ENCODE peak calls at places on chromosome X, in four cellular contexts. U, R, F and N are unnamed samples.

GRCh38 chrX:30275498-30275897 is 28.6 kb downstream of the MAGEB1 start:
- DNase-seq in R (no peak), F (no peak), U (no peak), N (no peak)

GRCh38 chrX:150184487-150184886 is 178.6 kb upstream of the MAMLD1 start:
- DNase-seq in U (no peak), F (no peak), R (no peak), N (no peak)

GRCh38 chrX:153739754-153740486 is 15.3 kb downstream of the ABCD1 start:
- DNase-seq in R (peak; percentile 46), F (no peak), U (no peak), N (no peak)

GRCh38 chrX:54933150-54933826 is 12.7 kb downstream of the TRO start:
- DNase-seq in U (no peak), R (no peak), F (no peak), N (no peak)

GRCh38 chrX:120514236-120514635 is 45.1 kb upstream of the LAMP2 start:
- DNase-seq in F (no peak), U (no peak), R (no peak), N (no peak)

GRCh38 chrX:16465081-16465876 is 184.7 kb upstream of the S100G start:
- DNase-seq in U (no peak), R (no peak), F (no peak), N (no peak)

GRCh38 chrX:75522565-75523411 is at the start of gene ZDHHC15:
- DNase-seq in U (no peak), F (peak; percentile 43), R (peak; percentile 52), N (peak; percentile 57)

GRCh38 chrX:111083101-111083500 is 12.9 kb upstream of the PAK3 start:
- DNase-seq in F (no peak), R (no peak), U (no peak), N (no peak)

GRCh38 chrX:41452972-41453371 is 5.8 kb downstream of the NYX start:
- DNase-seq in R (no peak), U (no peak), F (no peak), N (no peak)

GRCh38 chrX:44224760-44225159 is 118.7 kb downstream of the EFHC2 start:
- DNase-seq in U (no peak), F (no peak), R (no peak), N (no peak)

GRCh38 chrX:39821011-39821708 is 276.6 kb downstream of the BCOR start:
- DNase-seq in U (no peak), F (peak; percentile 48), R (no peak), N (peak; percentile 37)

GRCh38 chrX:98956014-98956413 is 1454.1 kb downstream of the PCDH19 start:
- DNase-seq in R (no peak), U (no peak), F (no peak), N (no peak)